ENCODE peak calls at places on chromosome 22, in ten cellular contexts. D is heart right ventricle; Z is nephron progenitor cell; S is astrocyte of the cerebellum; R is activated CD8-positive, alpha-beta T cell treated with anti-CD3 and anti-CD28 coated beads for 36 hours; P is neural crest cell; M is thoracic aorta; E is coronary artery; H is endothelial cell; N is PC-9. V is an unnamed sample.

GRCh38 chr22:27554106-27554814 is 247.3 kb downstream of the MN1 start:
- DNase-seq in P (no peak), H (no peak), M (no peak), Z (no peak), N (no peak), R (no peak), E (no peak), S (peak; percentile 47), D (no peak), V (no peak)

GRCh38 chr22:22546490-22546889 is 12.6 kb downstream of the PRAME start:
- DNase-seq in M (no peak), H (peak; percentile 6), E (no peak), D (no peak), S (no peak), P (no peak), N (no peak), R (no peak), Z (no peak), V (no peak)

GRCh38 chr22:27199354-27199753 is 542.0 kb downstream of the MIAT start:
- DNase-seq in M (no peak), N (no peak), R (no peak), D (no peak), S (no peak), P (no peak), H (no peak), Z (no peak), E (no peak), V (no peak)

GRCh38 chr22:36546932-36547331 is 18.0 kb upstream of the EIF3D start:
- DNase-seq in N (peak; percentile 96), S (peak; percentile 34), D (no peak), R (no peak), H (no peak), P (no peak), Z (no peak), M (no peak), E (no peak), V (peak; percentile 46)

GRCh38 chr22:44807915-44808690 is 55.7 kb downstream of the ARHGAP8 start:
- DNase-seq in P (peak; percentile 43), S (no peak), E (no peak), D (no peak), H (peak; percentile 55), N (no peak), R (peak; percentile 19), Z (peak; percentile 61), M (no peak), V (no peak)

GRCh38 chr22:37802310-37803194 is 5.2 kb upstream of the GCAT start:
- DNase-seq in Z (peak; percentile 81), P (peak; percentile 66), D (peak; percentile 66), S (no peak), R (peak; percentile 42), H (peak; percentile 63), E (no peak), M (no peak), N (peak; percentile 52), V (peak; percentile 65)

GRCh38 chr22:44386386-44387035 is 73.8 kb upstream of the SHISAL1 start:
- DNase-seq in S (no peak), Z (no peak), M (no peak), H (no peak), R (no peak), E (no peak), P (no peak), D (peak; percentile 0), N (peak; percentile 24), V (no peak)

GRCh38 chr22:23053912-23054530 is 16.3 kb upstream of the GNAZ start:
- DNase-seq in M (no peak), N (no peak), H (no peak), E (peak; percentile 58), S (no peak), R (no peak), D (no peak), P (no peak), Z (no peak), V (no peak)

GRCh38 chr22:24445481-24446290 is 18.3 kb downstream of the ADORA2A start:
- DNase-seq in S (no peak), R (peak; percentile 79), H (no peak), Z (no peak), P (no peak), N (no peak), D (no peak), M (no peak), E (peak; percentile 66), V (no peak)

GRCh38 chr22:37607912-37608476 is 640 bp upstream of the GGA1 start:
- DNase-seq in Z (no peak), N (no peak), S (no peak), M (no peak), P (peak; percentile 21), E (peak; percentile 75), H (no peak), R (no peak), D (no peak), V (no peak)

GRCh38 chr22:20890975-20891374 is 26.2 kb upstream of the CRKL start:
- DNase-seq in Z (no peak), H (no peak), E (no peak), S (no peak), M (no peak), D (no peak), N (no peak), P (no peak), R (no peak), V (no peak)

GRCh38 chr22:22702874-22703570 is 58.6 kb downstream of the GGTLC2 start:
- DNase-seq in N (no peak), R (no peak), H (no peak), D (no peak), S (no peak), P (no peak), E (peak; percentile 56), M (no peak), Z (no peak), V (no peak)

GRCh38 chr22:46734830-46735453 is 3.1 kb downstream of the CERK start:
- DNase-seq in M (no peak), H (no peak), E (no peak), P (no peak), S (no peak), R (peak; percentile 56), Z (no peak), D (no peak), N (no peak), V (no peak)

DNA sequence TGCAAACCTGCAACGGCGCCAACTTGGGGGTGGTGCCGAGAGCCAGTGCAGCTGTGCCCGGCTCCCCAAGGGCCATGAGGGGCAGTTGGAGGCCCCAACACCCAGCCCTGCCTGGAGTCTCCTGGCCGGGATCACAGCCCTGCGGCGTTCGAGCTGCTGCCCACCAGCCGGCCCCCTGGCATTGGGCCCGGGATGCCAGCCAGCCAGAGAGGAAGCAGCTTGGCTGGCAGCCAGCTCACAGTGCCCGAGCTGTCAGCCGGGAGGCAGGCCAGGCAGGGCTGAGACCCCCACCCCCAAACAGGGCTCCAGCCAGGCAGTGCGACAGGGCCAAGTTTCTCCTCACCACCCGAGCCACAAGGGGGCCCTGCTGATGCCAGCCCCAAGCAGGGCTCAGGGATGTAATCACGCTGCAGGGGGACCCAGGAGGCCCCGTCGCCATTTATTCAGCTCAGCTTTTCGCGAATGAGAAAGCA is 26.0 kb upstream of the TCF20 start:
- DNase-seq in H (no peak), D (peak; percentile 47), R (peak; percentile 34), P (no peak), E (no peak), Z (no peak), S (no peak), N (no peak), M (no peak), V (peak; percentile 37)
- TF ChIP-seq CTCF in H (no peak), D (peak; percentile 18), R (no peak), P (no peak), E (no peak), Z (no peak), S (peak; percentile 25), N (no peak), M (no peak), V (peak; percentile 20)

GRCh38 chr22:49702068-49702397 is 125.6 kb downstream of the BRD1 start:
- DNase-seq in H (no peak), M (no peak), E (no peak), Z (no peak), R (no peak), P (no peak), S (no peak), N (no peak), D (no peak), V (no peak)
- TF ChIP-seq CTCF in H (peak; percentile 7), M (no peak), E (no peak), Z (no peak), R (peak; percentile 45), P (peak; percentile 7), S (no peak), N (no peak), D (no peak), V (no peak)

DNA sequence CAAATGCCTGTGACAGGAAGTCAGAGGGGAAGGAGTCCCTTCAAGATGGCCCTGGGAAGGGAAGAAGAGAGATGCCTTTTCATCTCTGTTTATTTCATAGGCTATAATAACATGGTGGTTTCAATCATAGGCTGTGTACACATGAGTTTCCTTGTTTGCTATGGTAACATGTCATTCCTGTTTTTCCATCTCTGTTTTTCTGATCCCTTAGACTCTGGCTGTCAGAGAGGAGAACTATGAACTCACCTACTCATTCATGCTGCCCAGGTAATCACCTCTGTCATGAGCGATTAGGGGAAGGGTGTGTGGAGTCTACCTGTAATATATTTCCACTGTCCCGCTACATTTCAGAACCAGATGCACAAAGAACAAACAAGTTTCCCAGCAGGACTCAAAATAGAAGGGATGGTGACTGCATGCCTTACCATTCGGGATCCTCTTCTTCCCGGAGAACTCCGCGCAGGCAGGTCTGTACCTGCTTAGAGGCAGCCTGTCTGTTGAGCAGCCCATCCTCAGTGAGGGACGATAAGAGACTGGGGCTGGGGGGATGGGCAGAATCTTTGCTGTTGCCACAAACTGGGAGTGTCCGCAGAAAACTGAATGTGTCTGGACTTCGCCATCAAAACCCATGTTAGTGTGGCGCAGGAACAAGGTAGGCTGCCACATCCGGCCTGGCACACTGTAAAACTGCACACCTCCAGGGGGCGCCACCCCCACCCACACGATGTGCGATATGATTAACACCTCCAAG is 7.1 kb upstream of the PEX26 start:
- DNase-seq in R (peak; percentile 21), D (no peak), S (no peak), H (no peak), N (no peak), E (no peak), Z (no peak), P (no peak), M (no peak), V (no peak)
- TF ChIP-seq CTCF in R (peak; percentile 47), D (peak; percentile 23), S (peak; percentile 25), H (peak; percentile 61), N (peak; percentile 26), E (no peak), Z (peak; percentile 25), P (peak; percentile 57), M (no peak), V (no peak)

GRCh38 chr22:32448980-32449379 is 15.3 kb downstream of the BPIFC start:
- DNase-seq in S (no peak), N (peak; percentile 92), P (no peak), R (no peak), Z (no peak), H (no peak), D (no peak), E (no peak), M (no peak), V (no peak)

GRCh38 chr22:32446321-32446720 is 17.9 kb downstream of the BPIFC start:
- DNase-seq in P (no peak), M (no peak), N (no peak), R (no peak), D (no peak), E (no peak), Z (no peak), S (no peak), H (no peak), V (no peak)

DNA sequence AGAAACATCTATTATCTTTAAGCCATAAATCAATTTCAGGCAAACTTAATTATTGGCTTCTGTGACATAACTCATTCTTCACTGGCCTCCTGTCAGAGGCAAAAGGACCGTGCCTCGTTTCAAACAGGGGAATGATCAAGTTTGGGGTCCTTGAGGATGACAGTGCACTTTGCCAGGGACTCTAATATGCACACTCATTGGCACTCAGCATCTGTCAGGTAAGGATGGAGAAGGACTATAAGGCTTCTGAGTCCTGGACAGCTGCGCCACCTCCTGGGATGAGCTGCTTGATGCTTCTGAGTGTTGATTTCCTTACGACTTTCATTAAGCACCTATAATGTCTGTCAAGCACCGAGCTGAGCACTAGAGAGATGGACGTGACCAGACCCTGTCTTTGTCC is 20.2 kb downstream of the BPIFC start:
- DNase-seq in S (no peak), D (no peak), N (peak; percentile 51), H (peak; percentile 15), E (no peak), R (peak; percentile 37), Z (no peak), M (no peak), P (no peak), V (peak; percentile 44)
- TF ChIP-seq CTCF in S (no peak), D (no peak), N (peak; percentile 70), H (no peak), E (no peak), R (peak; percentile 33), Z (no peak), M (no peak), P (peak; percentile 51), V (no peak)